ENCODE peak calls at places on chromosomes 4 and X, in six cellular contexts. J is effector memory CD4-positive, alpha-beta T cell; X is aorta; A is A549; M is Peyer's patch; T is CD8-positive, alpha-beta T cell. Q is an unnamed sample. For H3K4me1, the result is how much of the 10 kb centered on the place peaks cover.

GRCh38 chr4:57424231-57424897 is 314.2 kb upstream of the IGFBP7 start:
- DNase-seq in J (no peak), X (peak), A (peak), M (no peak), T (no peak), Q (no peak)

GRCh38 chr4:138540056-138540800 is 298.1 kb upstream of the SLC7A11 start:
- DNase-seq in J (no peak), X (no peak), A (no peak), M (no peak), T (no peak), Q (no peak)

GRCh38 chr4:76821661-76822060 is 76.3 kb downstream of the SOWAHB start:
- DNase-seq in J (no peak), X (no peak), A (no peak), M (no peak), T (no peak), Q (no peak)

GRCh38 chr4:76547167-76547760 is 112.2 kb downstream of the SHROOM3 start:
- DNase-seq in J (no peak), X (no peak), A (no peak), M (no peak), T (no peak), Q (no peak)

GRCh38 chr4:3306465-3306864 is 13.6 kb downstream of the RGS12 start:
- DNase-seq in J (no peak), X (peak), A (no peak), M (no peak), T (no peak), Q (no peak)

GRCh38 chr4:138007572-138007971 is 234.6 kb downstream of the SLC7A11 start:
- DNase-seq in J (no peak), X (no peak), A (no peak), M (no peak), T (no peak), Q (no peak)

GRCh38 chr4:2741626-2742025 is 14.5 kb downstream of the TNIP2 start:
- DNase-seq in J (no peak), X (peak), A (no peak), M (no peak), T (no peak), Q (peak)

GRCh38 chr4:155042014-155042413 is 166.4 kb upstream of the NPY2R start:
- DNase-seq in J (no peak), X (no peak), A (no peak), M (no peak), T (no peak), Q (no peak)

GRCh38 chr4:185145572-185145971 is 2.5 kb downstream of the SLC25A4 start:
- DNase-seq in J (no peak), X (peak), A (no peak), M (no peak), T (no peak), Q (no peak)

GRCh38 chrX:135737361-135738071 is 24.1 kb downstream of the CT45A1 start:
- DNase-seq in J (no peak), X (no peak), A (peak), M (no peak), T (no peak), Q (no peak)

GRCh38 chrX:129511689-129512088 is 11.6 kb downstream of the SMARCA1 start:
- DNase-seq in J (no peak), X (no peak), A (no peak), M (no peak), T (no peak), Q (no peak)

GRCh38 chr4:8855781-8856245 is 15.8 kb downstream of the HMX1 start:
- DNase-seq in J (no peak), X (no peak), A (no peak), M (no peak), T (no peak), Q (no peak)

GRCh38 chr4:187603093-187603395 is 392.5 kb upstream of the ZFP42 start:
- DNase-seq in J (no peak), X (no peak), A (no peak), M (no peak), T (no peak), Q (peak)

GRCh38 chrX:151973262-151973661 is 1.2 kb downstream of the GABRE start:
- DNase-seq in J (no peak), X (no peak), A (no peak), M (no peak), T (no peak), Q (no peak)

GRCh38 chr4:188282620-188283232 is 143.5 kb downstream of the TRIML1 start:
- DNase-seq in J (no peak), X (no peak), A (no peak), M (no peak), T (no peak), Q (no peak)

GRCh38 chr4:169160825-169161224 is 109.9 kb downstream of the SH3RF1 start:
- DNase-seq in J (no peak), X (no peak), A (no peak), M (no peak), T (no peak), Q (no peak)

GRCh38 chrX:70427360-70427759 is 4.2 kb downstream of the GDPD2 start:
- DNase-seq in J (no peak), X (no peak), A (no peak), M (no peak), T (no peak), Q (no peak)

GRCh38 chr4:78213218-78213617 is 156.1 kb downstream of the FRAS1 start:
- DNase-seq in J (no peak), X (no peak), A (no peak), M (no peak), T (no peak), Q (no peak)

GRCh38 chr4:26860922-26861433 is 337 bp downstream of the STIM2 start:
- DNase-seq in J (no peak), X (peak), A (peak), M (peak), T (peak), Q (peak)

GRCh38 chrX:104565791-104566687 is at the start of gene IL1RAPL2:
- DNase-seq in J (no peak), X (no peak), A (peak), M (no peak), T (no peak), Q (no peak)

GRCh38 chrX:15524417-15524816 is 23.8 kb downstream of the BMX start:
- DNase-seq in J (no peak), X (no peak), A (no peak), M (no peak), T (no peak), Q (no peak)

GRCh38 chr4:122689972-122690371 is 42.5 kb upstream of the BBS12 start:
- DNase-seq in J (no peak), X (no peak), A (no peak), M (no peak), T (no peak), Q (no peak)

GRCh38 chr4:110867981-110868380 is 245.1 kb upstream of the PITX2 start:
- DNase-seq in J (no peak), X (no peak), A (no peak), M (no peak), T (no peak), Q (no peak)

GRCh38 chr4:151228196-151229119 is 48.5 kb upstream of the PRSS48 start:
- DNase-seq in J (no peak), X (no peak), A (no peak), M (no peak), T (no peak), Q (no peak)

GRCh38 chr4:164012396-164013027 is 518.0 kb downstream of the TMA16 start:
- DNase-seq in J (peak), X (no peak), A (peak), M (no peak), T (no peak), Q (no peak)

GRCh38 chr4:76504613-76505465 is 69.8 kb downstream of the SHROOM3 start:
- DNase-seq in J (no peak), X (no peak), A (peak), M (no peak), T (no peak), Q (no peak)

GRCh38 chrX:109862386-109862910 is 129.4 kb upstream of the ACSL4 start:
- DNase-seq in J (no peak), X (no peak), A (no peak), M (no peak), T (no peak), Q (no peak)

GRCh38 chr4:38387348-38387747 is 276.7 kb upstream of the KLF3 start:
- DNase-seq in J (no peak), X (peak), A (no peak), M (no peak), T (no peak), Q (no peak)

DNA sequence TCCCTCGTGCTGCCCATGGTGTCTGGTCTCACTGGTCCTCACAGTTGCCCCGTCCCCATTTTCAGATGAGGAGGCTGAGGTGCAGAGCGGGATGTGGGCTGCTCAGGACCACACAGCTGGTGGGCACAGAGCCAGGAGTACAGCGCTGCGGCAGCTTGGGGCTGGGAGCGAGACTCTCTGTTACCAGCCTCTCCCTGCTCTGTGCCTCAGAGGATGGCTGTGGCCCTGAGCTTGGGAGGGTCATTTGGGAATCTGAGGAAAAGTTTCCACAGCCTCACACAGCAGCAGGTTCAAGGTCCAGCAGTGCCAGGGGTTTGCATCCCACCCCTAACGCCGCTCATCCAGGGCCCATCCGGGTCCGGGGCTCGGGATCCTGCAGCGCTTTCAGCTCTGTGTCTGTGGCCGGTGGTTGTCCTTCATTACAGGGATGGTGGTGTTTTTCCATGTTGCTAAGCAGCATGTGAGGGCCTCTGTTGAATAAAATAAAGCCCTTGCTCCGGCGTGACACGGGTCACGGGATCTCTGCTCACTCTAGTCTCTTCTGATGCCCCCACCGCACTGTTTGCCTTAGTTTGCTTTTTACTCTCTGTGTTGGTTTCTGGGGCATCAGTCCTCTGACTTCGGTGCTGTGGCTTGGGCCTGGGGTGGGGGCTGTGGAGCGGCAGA is 6.4 kb downstream of the WFS1 start:
- DNase-seq in J (no peak), X (no peak), A (no peak), M (no peak), T (no peak), Q (no peak)
- H3K4me1 ChIP-seq in J (under half), X (under half), A (under half), M (half or more), T (under half), Q (under half)

GRCh38 chrX:30910124-30910860 is 21.2 kb upstream of the TAB3 start:
- DNase-seq in J (no peak), X (no peak), A (no peak), M (no peak), T (no peak), Q (no peak)
- H3K27ac ChIP-seq in J (no peak), X (no peak), A (no peak), M (no peak), T (no peak), Q (no peak)

DNA sequence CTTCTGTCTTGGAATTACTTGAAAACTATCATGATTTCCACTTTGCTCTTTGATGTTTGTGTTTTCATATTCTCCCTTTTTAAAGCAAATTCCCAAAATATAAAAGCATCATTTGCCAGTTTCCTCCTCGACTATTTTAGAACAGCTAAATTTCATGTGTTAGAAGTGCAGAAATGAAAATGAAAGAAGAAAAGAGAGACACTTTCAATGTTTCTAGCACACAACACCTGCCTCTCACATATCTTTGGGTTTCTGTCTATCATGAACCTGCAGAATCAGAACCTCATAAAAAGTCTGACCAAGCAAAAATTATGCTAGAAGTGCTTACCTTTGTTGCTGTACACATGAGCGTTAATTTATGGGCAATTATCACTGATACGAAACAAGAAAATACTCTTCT is 1.9 kb upstream of the NEUROG2 start:
- DNase-seq in J (no peak), X (no peak), A (no peak), M (no peak), T (no peak), Q (no peak)
- H3K4me3 ChIP-seq in J (no peak), X (no peak), A (no peak), M (no peak), T (no peak), Q (no peak)

DNA sequence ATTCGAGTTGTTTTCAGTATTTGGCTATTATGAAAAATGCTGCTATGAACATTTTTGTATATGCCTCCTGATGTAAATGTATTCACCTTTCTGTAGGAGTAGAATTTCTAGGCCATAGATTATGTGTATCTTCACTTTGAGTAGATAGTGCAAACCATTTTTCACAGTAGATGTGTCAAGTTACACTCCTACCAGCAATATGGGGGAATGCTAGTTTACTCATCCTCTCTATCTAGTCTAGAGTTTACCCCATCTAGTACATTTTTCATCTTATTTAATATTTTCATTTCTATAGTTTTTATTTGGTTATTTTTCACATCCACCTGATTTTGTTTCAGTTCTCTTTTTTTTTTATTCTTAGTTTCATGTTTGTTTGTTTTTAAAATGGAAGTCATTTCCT is 59.0 kb downstream of the GK start:
- DNase-seq in J (no peak), X (no peak), A (no peak), M (no peak), T (no peak), Q (no peak)
- H3K4me1 ChIP-seq in J (under half), X (under half), A (under half), M (under half), T (under half), Q (under half)

GRCh38 chrX:153610834-153611209 is 11.9 kb upstream of the CCNQ start:
- DNase-seq in J (no peak), X (no peak), A (no peak), M (no peak), T (no peak), Q (no peak)
- H3K27ac ChIP-seq in J (no peak), X (no peak), A (no peak), M (no peak), T (no peak), Q (no peak)

GRCh38 chrX:431032-431431 is 44.3 kb upstream of the PPP2R3B start:
- DNase-seq in J (no peak), X (no peak), A (no peak), M (no peak), T (no peak), Q (no peak)

GRCh38 chrX:425056-425455 is 38.3 kb upstream of the PPP2R3B start:
- DNase-seq in J (no peak), X (no peak), A (no peak), M (no peak), T (no peak), Q (no peak)

GRCh38 chrX:426881-427280 is 40.2 kb upstream of the PPP2R3B start:
- DNase-seq in J (no peak), X (no peak), A (peak), M (no peak), T (no peak), Q (no peak)

GRCh38 chrX:429266-429825 is 42.6 kb upstream of the PPP2R3B start:
- DNase-seq in J (no peak), X (no peak), A (no peak), M (no peak), T (no peak), Q (no peak)

DNA sequence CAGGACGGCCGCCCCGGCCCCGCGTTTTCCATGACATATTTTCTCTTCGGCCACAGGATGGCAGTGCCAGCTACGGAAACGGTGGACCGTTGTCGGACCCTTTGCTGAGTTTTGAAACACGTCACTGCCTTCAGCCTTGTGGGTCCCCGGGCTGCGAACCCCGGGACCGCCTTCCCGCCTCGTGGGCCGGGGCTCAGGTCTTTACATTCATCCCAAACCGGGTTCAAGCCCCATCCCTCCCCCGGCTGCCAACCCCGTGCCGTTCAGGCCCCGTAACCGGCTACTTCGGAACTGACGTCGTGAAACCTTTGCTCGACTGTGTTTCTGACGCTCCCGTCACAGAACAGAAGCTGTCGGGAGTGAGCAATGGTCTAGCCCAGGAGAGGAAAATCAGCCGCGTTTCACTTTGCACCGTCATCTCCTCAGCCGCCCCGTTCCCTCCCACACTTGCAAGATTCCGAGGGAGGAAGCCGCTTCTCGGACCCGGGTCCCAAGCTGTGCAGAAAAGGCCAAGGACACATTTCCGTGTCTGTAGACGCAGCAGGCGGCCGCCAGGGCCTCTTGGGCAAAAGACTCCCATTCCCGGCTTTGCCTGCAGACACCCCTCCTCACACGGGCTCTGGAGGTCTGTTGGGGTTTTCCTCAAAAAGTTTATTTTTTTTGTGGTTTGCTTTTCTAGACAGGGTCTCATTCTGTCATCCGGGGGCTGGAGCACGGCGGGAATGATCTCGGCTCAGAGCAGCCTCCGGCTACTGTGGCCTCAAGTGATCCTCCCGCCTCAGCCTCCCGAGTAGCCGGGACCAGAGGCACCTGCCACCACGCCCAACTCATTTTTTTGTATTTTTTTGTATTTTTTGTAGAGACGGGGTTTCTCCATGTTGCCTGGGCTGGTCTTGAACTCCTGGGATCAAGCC is 41.4 kb upstream of the PPP2R3B start:
- DNase-seq in J (no peak), X (no peak), A (peak), M (no peak), T (no peak), Q (no peak)
- H3K4me3 ChIP-seq in J (no peak), X (no peak), A (peak), M (no peak), T (peak), Q (no peak)

GRCh38 chrX:68934922-68935321 is 106.1 kb downstream of the EFNB1 start:
- DNase-seq in J (no peak), X (peak), A (no peak), M (no peak), T (no peak), Q (no peak)
- H3K4me1 ChIP-seq in J (under half), X (under half), A (under half), M (under half), T (under half), Q (under half)